ENCODE peak calls at places on chromosomes 2 and 18, in four cellular contexts. O is body of pancreas, H is Peyer's patch, G is transverse colon. D is an unnamed sample.

GRCh38 chr18:68662779-68663178 is 52.1 kb downstream of the TMX3 start:
- DNase-seq in G (no peak), O (no peak), H (no peak), D (no peak)

GRCh38 chr2:29212009-29212408 is 96.8 kb downstream of the CLIP4 start:
- DNase-seq in G (no peak), O (no peak), H (no peak), D (no peak)

GRCh38 chr2:120026890-120027289 is 14.0 kb downstream of the EPB41L5 start:
- DNase-seq in H (no peak), O (no peak), G (no peak), D (no peak)

GRCh38 chr2:42886921-42887320 is 94.5 kb upstream of the HAAO start:
- DNase-seq in O (no peak), H (no peak), G (no peak), D (peak)

GRCh38 chr18:9437049-9437448 is 38.3 kb upstream of the RALBP1 start:
- DNase-seq in H (no peak), G (no peak), O (no peak), D (no peak)

GRCh38 chr18:79533591-79533990 is 137.9 kb downstream of the NFATC1 start:
- DNase-seq in H (no peak), O (no peak), G (peak), D (no peak)

GRCh38 chr2:232632904-232633412 is 446 bp upstream of the EFHD1 start:
- DNase-seq in H (peak), G (peak), O (peak), D (no peak)

GRCh38 chr2:230762317-230762896 is 49.8 kb downstream of the CAB39 start:
- DNase-seq in O (no peak), G (peak), H (no peak), D (no peak)

GRCh38 chr18:24160086-24160485 is 21.2 kb downstream of the CABYR start:
- DNase-seq in H (no peak), O (no peak), G (no peak), D (no peak)

GRCh38 chr2:233912799-233913423 is 4.3 kb upstream of the TRPM8 start:
- DNase-seq in G (no peak), H (peak), O (no peak), D (no peak)

GRCh38 chr2:109295070-109295780 is 166.2 kb downstream of the SH3RF3 start:
- DNase-seq in H (no peak), O (no peak), G (no peak), D (no peak)

GRCh38 chr2:41791523-41791922 is 256.3 kb upstream of the PKDCC start:
- DNase-seq in G (no peak), H (no peak), O (no peak), D (no peak)

GRCh38 chr2:205270689-205271088 is 411.6 kb upstream of the NRP2 start:
- DNase-seq in G (no peak), O (no peak), H (no peak), D (no peak)

GRCh38 chr2:144114761-144115160 is 405.2 kb downstream of the ZEB2 start:
- DNase-seq in O (no peak), G (no peak), H (no peak), D (no peak)

GRCh38 chr2:2422621-2423020 is 91.5 kb upstream of the MYT1L start:
- DNase-seq in H (no peak), G (no peak), O (no peak), D (no peak)

GRCh38 chr18:60413944-60414547 is 41.5 kb upstream of the MC4R start:
- DNase-seq in G (peak), O (no peak), H (no peak), D (no peak)

GRCh38 chr2:70978388-70979357 is at the start of gene ANKRD53:
- DNase-seq in G (peak), O (peak), H (peak), D (peak)

GRCh38 chr2:69177063-69177771 is 164.2 kb downstream of the ANTXR1 start:
- DNase-seq in O (peak), H (peak), G (peak), D (no peak)

GRCh38 chr2:169818241-169818640 is 6.5 kb downstream of the METTL5 start:
- DNase-seq in G (no peak), O (no peak), H (no peak), D (no peak)

GRCh38 chr2:23523651-23524260 is 138.8 kb downstream of the KLHL29 start:
- DNase-seq in G (peak), H (no peak), O (peak), D (peak)

GRCh38 chr2:239819974-239820555 is 205.1 kb downstream of the NDUFA10 start:
- DNase-seq in H (no peak), G (no peak), O (no peak), D (peak)

GRCh38 chr2:152646775-152647174 is 70.5 kb downstream of the PRPF40A start:
- DNase-seq in G (no peak), O (no peak), H (no peak), D (no peak)

GRCh38 chr2:112787729-112788401 is 3.6 kb upstream of the IL1A start:
- DNase-seq in H (no peak), O (no peak), G (no peak), D (no peak)

GRCh38 chr18:2139676-2140075 is 431.6 kb downstream of the METTL4 start:
- DNase-seq in H (no peak), O (no peak), G (no peak), D (no peak)

DNA sequence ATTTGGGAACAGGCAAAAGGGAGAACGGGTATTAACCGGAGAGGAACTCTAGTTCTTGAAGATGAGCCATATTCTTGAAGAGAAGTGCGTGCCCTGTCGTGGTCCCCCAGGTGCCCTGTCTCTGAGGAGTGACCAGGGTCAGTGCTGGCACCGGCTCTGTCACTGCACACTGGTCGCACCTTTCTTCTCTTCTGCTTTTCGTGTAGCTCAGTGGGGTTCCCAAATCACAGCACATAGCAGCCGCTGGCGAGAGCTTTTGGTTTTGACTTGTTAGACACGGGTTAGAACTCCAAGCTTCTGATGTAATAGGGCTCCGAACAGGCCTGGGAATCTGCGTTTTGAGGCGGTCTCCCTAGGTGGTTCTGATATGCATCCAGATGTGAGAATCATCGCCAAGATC is 18.4 kb upstream of the LRRTM1 start:
- DNase-seq in O (no peak), H (no peak), G (no peak), D (no peak)
- TF ChIP-seq POLR2A in O (no peak), H (no peak), G (no peak), D (no peak)

GRCh38 chr18:11783716-11784331 is 67.4 kb upstream of the CHMP1B start:
- DNase-seq in O (no peak), H (no peak), G (no peak), D (no peak)
- H3K27ac ChIP-seq in O (no peak), H (no peak), G (no peak), D (no peak)

GRCh38 chr18:3554811-3555427 is 104.9 kb downstream of the TGIF1 start:
- DNase-seq in O (no peak), H (no peak), G (no peak), D (no peak)
- TF ChIP-seq POLR2A in O (no peak), H (no peak), G (no peak), D (no peak)

DNA sequence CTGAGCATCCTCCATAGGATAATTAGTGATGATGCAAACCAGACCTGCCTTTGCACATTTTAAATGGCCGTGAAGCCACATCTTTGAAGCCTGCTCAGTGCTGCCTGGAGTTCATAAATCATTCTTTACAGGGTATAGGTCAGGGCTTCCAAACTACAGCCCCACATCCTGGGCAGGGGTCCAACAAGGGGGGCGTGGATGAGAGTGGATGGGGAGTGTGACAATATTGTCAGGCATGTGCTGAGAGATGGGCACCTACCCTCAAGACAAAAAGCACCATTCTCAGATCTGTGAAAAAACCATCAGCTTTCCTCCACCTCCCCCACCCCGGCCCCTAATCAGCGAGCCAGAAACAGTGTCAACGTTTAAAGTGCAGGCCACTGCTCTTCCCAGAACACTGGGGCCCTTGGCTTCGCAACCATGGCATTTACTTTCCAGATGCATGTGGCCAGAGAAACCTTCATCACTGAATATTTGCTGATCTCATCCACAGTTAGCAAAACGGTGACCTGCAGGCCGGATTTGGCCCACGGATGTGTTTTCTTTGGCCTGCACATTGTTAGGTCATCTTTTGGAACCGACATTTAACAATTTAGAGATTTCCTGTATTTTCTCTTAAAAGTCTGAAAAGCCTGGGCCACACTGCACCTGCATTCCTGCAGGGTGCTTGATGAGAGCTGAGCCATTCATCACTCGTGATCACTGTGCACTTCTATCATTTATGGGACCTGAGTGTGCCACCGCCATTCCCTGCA is 130.7 kb downstream of the ANKRD44 start:
- DNase-seq in G (no peak), H (no peak), O (no peak), D (no peak)
- H3K27ac ChIP-seq in G (no peak), H (no peak), O (no peak), D (no peak)

DNA sequence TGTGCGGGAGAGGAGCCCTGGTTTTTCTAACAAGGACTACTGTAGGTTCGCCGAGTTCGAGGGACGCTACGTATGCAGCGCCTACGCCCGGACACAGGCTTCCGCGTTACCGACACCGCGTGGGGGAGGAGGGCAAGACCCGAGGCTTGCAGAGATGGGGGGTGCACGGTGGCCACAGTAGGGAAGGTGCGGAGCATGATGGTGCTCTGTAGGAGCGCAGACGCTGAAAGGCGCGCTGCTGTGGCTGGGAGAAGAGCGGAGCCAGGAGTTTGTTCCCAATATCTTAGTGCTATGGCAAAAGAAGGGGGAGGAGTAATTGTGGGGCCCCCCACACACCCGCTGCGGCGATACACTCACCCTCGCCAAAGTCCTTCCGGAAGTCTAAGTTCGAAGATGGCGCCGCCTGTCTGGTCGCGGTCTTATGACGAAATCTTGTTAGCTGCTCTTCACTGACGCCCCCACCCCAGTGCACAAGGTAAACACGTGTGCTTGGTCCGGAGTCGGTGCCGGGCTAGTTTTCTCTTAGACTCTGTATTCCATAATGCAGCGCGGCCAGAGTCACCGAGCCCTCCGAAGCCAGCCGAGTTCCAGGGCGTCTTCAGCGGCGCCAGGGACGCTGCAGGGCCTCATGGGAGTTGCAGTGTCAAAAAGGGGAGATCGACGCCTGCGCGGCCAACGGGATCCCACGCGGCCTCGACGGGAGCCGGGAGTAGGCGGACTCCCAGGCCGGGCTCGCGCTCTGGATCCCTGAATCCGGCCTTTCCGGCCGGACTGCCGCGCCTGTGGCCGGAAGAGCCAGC is at the start of gene GTF3C2:
- DNase-seq in H (peak), G (peak), O (peak), D (peak)
- TF ChIP-seq POLR2A in H (peak), G (peak), O (no peak), D (peak)

DNA sequence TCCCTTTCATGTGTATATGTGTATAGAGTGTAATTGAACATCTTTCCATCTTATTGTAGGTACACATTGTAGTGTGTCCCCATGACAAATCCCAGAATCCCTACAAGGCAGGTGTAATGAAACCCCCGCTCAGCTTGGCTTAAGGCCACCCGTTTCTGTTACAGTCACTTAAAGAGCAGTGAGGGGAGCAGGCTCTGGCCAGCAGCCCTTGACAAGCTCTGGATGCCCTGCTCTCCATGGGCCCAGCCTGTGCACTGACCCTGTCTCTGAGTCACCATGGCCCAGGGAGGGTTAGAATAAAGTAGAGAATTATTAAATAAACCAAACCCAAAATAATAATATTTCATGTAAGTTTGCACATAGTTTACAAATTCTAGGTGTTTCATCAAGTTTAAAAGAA is 17.2 kb upstream of the MAL start:
- DNase-seq in G (no peak), H (no peak), O (no peak), D (no peak)
- H3K27ac ChIP-seq in G (no peak), H (no peak), O (no peak), D (no peak)

GRCh38 chr2:74849228-74849892 is 15.4 kb downstream of the HK2 start:
- DNase-seq in H (peak), O (peak), G (peak), D (peak)
- TF ChIP-seq POLR2A in H (peak), O (no peak), G (no peak), D (no peak)

GRCh38 chr2:31402388-31402787 is 12.2 kb downstream of the XDH start:
- DNase-seq in G (no peak), O (no peak), H (no peak), D (no peak)

GRCh38 chr2:31398881-31399280 is 15.7 kb downstream of the XDH start:
- DNase-seq in O (no peak), H (no peak), G (no peak), D (no peak)

GRCh38 chr2:31404827-31405226 is 9.7 kb downstream of the XDH start:
- DNase-seq in G (no peak), O (no peak), H (no peak), D (no peak)

GRCh38 chr2:31404302-31404701 is 10.2 kb downstream of the XDH start:
- DNase-seq in G (no peak), H (no peak), O (no peak), D (no peak)

DNA sequence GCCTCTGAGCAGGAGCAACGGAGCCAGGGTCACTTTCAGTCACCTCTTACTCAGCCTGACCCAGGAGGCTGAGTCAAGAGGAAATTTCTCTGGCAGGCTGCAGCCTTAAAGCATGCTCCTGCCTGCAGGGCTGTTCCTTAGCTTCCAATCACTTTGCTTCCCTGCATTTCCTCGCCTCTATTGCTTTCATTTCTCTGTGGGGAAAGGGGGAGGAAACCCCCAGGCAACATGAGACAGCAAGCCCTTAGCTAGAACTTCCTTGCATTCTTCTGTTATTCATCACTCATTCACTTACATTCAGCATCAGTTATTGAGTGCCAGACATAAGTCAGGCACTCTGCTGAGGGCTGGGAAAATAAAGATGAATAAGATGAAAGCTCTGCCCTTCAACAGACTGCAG is 13.0 kb downstream of the XDH start:
- DNase-seq in H (no peak), G (no peak), O (no peak), D (no peak)
- H3K27ac ChIP-seq in H (no peak), G (no peak), O (no peak), D (no peak)

GRCh38 chr2:135052997-135053474 is 944 bp downstream of the RAB3GAP1 start:
- DNase-seq in G (no peak), O (no peak), H (no peak), D (no peak)

GRCh38 chr2:135050132-135050531 is 2.0 kb upstream of the RAB3GAP1 start:
- DNase-seq in H (no peak), O (no peak), G (no peak), D (no peak)

GRCh38 chr2:135050684-135051083 is 1.4 kb upstream of the RAB3GAP1 start:
- DNase-seq in O (peak), G (no peak), H (no peak), D (no peak)

GRCh38 chr2:135055182-135055786 is 3.2 kb downstream of the RAB3GAP1 start:
- DNase-seq in H (no peak), O (no peak), G (no peak), D (no peak)

DNA sequence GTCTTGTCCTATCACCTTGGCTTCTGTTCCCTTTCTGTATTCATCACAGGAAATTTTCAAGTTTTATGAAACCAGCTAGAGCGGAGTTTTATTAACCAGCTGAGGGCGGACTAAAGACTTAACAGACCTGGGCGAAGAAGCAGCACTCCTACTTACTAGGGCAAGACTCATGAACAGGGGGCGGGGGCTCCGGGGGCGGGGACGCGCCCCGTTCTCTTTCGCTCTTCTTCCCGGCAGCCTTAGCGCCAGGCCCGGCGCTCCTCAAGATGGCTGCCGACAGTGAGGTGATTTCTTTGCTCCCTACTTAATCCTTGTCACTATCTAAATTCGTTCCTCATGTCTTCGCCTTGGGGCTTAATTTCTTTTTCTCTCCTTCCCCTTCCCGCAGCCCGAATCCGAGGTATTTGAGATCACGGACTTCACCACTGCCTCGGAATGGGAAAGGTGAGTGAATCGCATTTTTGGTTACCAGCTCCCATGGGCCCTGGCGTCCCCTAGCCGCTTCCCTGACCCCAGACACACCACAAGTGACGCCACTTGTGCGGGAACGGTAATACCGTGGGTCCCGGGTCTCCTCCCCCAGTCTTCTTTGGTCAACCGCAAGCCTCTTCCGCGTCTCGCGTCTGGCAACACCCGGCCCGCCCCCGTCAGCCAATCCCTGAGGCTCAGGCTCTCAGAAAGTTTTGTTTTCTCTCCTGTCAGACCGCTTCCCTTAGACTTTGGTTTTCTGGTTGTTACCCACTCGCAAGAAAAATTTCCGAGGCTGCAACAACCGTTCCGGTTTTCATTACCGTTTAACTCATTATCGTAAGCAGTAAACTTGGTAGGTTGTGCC is at the start of gene RAB3GAP1:
- DNase-seq in O (peak), H (peak), G (peak), D (peak)
- TF ChIP-seq POLR2A in O (peak), H (peak), G (peak), D (peak)